ENCODE peak calls at places on chromosome 1, in six cellular contexts. B is kidney; M is adrenal gland; H is breast epithelium; S is CD8-positive, alpha-beta memory T cell; I is hepatocyte. Y is an unnamed sample.
A peak's percentile ranks its signal among the peaks of the same experiment; 100 is the strongest.

GRCh38 chr1:232249335-232249734 is 380.6 kb downstream of the SIPA1L2 start:
- DNase-seq in S (no peak), M (no peak), B (no peak), H (no peak), I (no peak), Y (no peak)

GRCh38 chr1:62335656-62336055 is 16.4 kb upstream of the KANK4 start:
- DNase-seq in H (no peak), M (no peak), S (no peak), I (no peak), B (no peak), Y (no peak)

GRCh38 chr1:18332626-18333025 is 148.1 kb upstream of the KLHDC7A start:
- DNase-seq in M (no peak), B (no peak), S (no peak), H (no peak), I (no peak), Y (no peak)

GRCh38 chr1:218624051-218624450 is 278.9 kb downstream of the TGFB2 start:
- DNase-seq in B (no peak), I (no peak), S (no peak), M (no peak), H (no peak), Y (peak; percentile 16)

GRCh38 chr1:70966018-70966638 is 81.5 kb downstream of the PTGER3 start:
- DNase-seq in I (no peak), H (no peak), S (no peak), M (no peak), B (no peak), Y (peak; percentile 10)

GRCh38 chr1:210185063-210185462 is 47.5 kb upstream of the SERTAD4 start:
- DNase-seq in H (no peak), S (no peak), I (no peak), B (no peak), M (no peak), Y (no peak)

GRCh38 chr1:41670558-41670957 is 186.1 kb upstream of the EDN2 start:
- DNase-seq in M (no peak), H (peak; percentile 9), I (no peak), S (no peak), B (peak; percentile 39), Y (no peak)

GRCh38 chr1:57848406-57848805 is 424.5 kb upstream of the DAB1 start:
- DNase-seq in S (no peak), H (no peak), M (no peak), B (no peak), I (no peak), Y (peak; percentile 17)

GRCh38 chr1:42852608-42852980 is 6.2 kb downstream of the ZNF691 start:
- DNase-seq in H (no peak), I (no peak), B (no peak), S (no peak), M (no peak), Y (no peak)

GRCh38 chr1:54407957-54408700 is 1.9 kb upstream of the SSBP3 start:
- DNase-seq in I (no peak), M (peak; percentile 63), S (no peak), H (no peak), B (no peak), Y (peak; percentile 78)

GRCh38 chr1:175033931-175034330 is 10.7 kb upstream of the MRPS14 start:
- DNase-seq in H (no peak), I (no peak), S (no peak), M (no peak), B (no peak), Y (no peak)

GRCh38 chr1:153639280-153639679 is 5.4 kb downstream of the CHTOP start:
- DNase-seq in I (no peak), M (no peak), B (peak; percentile 15), H (no peak), S (no peak), Y (no peak)

GRCh38 chr1:199182151-199182843 is 543.5 kb downstream of the PTPRC start:
- DNase-seq in B (no peak), M (no peak), I (no peak), H (no peak), S (no peak), Y (peak; percentile 14)

GRCh38 chr1:60942896-60943633 is 139.3 kb upstream of the NFIA start:
- DNase-seq in M (no peak), B (no peak), S (no peak), I (no peak), H (no peak), Y (no peak)

GRCh38 chr1:220274122-220274855 is 2.0 kb upstream of the RAB3GAP2 start:
- DNase-seq in S (no peak), I (no peak), M (no peak), B (no peak), H (no peak), Y (peak; percentile 80)

GRCh38 chr1:226565476-226565875 is 16.9 kb downstream of the STUM start:
- DNase-seq in S (no peak), M (no peak), H (no peak), B (no peak), I (no peak), Y (no peak)

GRCh38 chr1:2777428-2778219 is 23.9 kb downstream of the TTC34 start:
- DNase-seq in S (no peak), B (peak; percentile 45), I (no peak), M (no peak), H (no peak), Y (no peak)

GRCh38 chr1:35324486-35324885 is 56.0 kb downstream of the ZMYM4 start:
- DNase-seq in H (no peak), B (no peak), I (no peak), S (no peak), M (no peak), Y (peak; percentile 49)

DNA sequence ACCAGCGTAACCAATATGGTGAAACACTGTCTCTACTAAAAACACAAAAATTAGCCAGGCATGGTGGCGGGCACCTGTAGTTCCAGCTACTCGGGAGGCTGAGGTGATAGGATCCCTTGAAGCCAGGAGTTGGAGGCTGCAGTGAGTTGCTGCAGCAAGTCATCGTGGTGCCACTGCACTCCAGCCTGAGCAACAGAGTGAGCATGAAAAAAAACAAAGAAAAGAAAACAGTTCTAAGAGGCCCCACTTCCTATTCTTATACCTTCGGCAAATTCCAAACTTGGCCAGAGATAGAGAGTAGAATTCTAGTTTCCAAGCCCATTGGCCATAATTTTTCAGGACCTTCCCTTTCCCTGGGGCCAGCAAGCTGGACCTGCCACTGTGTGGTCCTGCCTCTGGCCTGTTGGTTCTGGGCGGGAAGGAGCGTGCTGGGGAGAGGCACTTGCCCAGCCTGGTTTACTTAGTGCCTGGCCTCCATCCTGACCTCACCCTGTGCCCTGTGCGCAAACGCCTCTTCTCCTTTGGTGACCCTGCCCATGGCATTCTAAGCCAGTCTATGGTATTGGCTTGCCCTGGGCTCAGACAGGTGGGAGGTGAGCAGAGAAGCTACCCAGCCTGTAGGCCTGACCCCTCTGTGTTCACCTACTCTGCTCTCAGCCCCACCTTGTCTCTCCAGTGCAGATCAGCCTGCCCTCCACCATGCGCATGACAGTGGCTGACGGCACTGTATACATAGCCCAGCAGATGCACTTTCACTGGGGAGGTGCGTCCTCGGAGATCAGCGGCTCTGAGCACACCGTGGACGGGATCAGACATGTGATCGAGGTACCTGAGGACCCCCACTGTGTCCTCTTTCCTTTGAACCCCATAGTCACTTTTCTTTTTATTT is 11.0 kb downstream of the CA6 start:
- DNase-seq in S (no peak), M (no peak), B (no peak), H (no peak), I (no peak), Y (no peak)
- H3K4me3 ChIP-seq in S (no peak overlapping the region), M (no peak overlapping the region), B (no peak overlapping the region), H (no peak overlapping the region), I (no peak overlapping the region), Y (no peak overlapping the region)

DNA sequence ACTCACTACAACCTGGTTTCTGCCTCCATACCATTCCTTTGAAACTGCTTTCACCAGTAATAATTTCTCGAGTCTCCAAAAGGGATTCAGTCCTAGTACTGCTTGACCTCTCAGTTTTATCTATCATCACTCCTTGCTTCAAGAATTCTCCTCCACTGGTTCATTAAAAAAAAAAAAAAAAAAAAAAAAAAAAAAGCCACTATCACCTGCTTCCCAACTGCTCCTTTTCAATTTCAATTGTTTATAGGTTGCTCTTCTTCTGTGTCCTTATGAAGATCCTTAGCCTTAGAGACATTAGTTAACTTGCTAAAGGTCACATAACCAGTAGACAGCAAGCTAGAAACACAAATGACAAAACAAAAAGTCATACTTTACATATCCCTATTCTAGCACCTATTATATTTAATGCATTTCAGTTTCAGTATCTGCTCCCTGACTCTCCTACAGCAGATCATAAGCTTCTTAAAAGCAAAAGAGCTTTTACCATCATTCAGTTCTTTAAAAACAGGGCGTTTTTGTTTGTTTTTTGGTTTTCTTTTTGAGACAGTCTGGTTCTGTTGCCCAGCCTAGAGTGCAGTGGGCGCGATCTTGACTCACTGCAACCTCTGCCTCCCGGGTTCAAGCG is 7.1 kb downstream of the NRDC start:
- DNase-seq in S (no peak), I (no peak), H (no peak), B (no peak), M (no peak), Y (no peak)
- H3K4me3 ChIP-seq in S (no peak overlapping the region), I (no peak overlapping the region), H (no peak overlapping the region), B (no peak overlapping the region), M (no peak overlapping the region), Y (no peak overlapping the region)

DNA sequence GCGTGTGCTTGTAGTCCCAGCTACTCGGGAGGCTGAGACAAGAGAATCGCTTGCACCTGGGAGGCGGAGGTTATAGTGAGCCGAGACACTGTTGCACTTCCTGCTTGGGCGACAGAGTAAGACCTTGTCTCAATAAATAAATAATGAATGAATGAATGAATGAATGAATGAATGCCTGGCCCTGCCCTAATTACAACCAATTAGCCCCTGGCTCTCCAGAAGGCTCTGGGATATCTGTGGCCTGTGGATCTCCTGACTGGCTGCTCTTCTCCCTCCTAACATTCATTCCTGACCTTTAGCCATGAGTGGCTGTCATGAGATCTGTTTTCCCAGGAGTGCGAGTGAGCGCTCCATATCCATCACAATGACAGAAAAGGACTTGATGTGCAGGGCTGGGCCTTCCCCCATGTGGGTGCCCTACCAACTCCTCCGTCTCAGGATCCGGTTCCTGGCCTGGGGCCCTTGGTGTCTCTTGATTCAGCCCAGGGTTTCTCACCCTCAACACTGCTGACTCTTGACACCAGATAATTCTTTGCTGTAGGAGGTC is 243.6 kb upstream of the TMEM51 start:
- DNase-seq in M (no peak), H (no peak), B (no peak), I (no peak), S (no peak), Y (no peak)
- H3K4me3 ChIP-seq in M (no peak overlapping the region), H (no peak overlapping the region), B (no peak overlapping the region), I (no peak overlapping the region), S (no peak overlapping the region), Y (no peak overlapping the region)

GRCh38 chr1:15758953-15759661 is 512 bp downstream of the FBLIM1 start:
- DNase-seq in I (peak; percentile 43), H (no peak), B (no peak), M (no peak), S (no peak), Y (no peak)

GRCh38 chr1:15757575-15758401 is 807 bp upstream of the FBLIM1 start:
- DNase-seq in H (no peak), I (peak; percentile 86), M (no peak), B (peak; percentile 93), S (no peak), Y (peak; percentile 45)

GRCh38 chr1:15757016-15757543 is 1.5 kb upstream of the FBLIM1 start:
- DNase-seq in H (no peak), I (no peak), S (no peak), B (no peak), M (no peak), Y (no peak)

GRCh38 chr1:15760520-15761211 is 2.1 kb downstream of the FBLIM1 start:
- DNase-seq in H (no peak), I (peak; percentile 56), S (no peak), B (peak; percentile 95), M (peak; percentile 57), Y (peak; percentile 94)

DNA sequence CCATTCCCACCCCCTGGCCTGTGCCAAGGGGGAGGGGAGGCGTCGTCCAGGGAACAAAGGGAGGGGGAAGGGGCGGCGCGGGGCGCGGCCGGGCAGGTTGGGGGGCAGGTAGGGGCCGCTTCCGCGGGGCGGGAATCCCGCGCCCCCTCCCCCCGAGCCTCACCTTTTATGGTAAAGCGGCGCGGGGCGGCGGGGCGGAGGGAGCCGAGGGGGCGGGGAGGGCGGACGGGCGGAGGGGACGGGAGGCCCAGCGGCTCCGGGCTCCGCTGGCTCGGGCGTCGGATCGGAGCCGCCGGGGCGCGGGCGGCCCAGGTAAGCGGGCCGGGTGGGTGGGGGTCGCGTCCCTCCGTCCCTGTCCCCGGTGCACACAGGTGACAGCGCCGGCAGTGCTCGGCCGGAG is at the start of gene FBLIM1:
- DNase-seq in I (peak; percentile 86), B (no peak), M (no peak), H (no peak), S (no peak), Y (peak; percentile 33)
- H3K4me3 ChIP-seq in I (peak within 1 kb of the TSS; percentile 98), B (peak within 1 kb of the TSS; percentile 43), M (peak within 1 kb of the TSS; percentile 32), H (peak within 1 kb of the TSS; percentile 58), S (no peak within 1 kb of the TSS), Y (peak within 1 kb of the TSS; percentile 72)

Y was measured in fibroblast of pulmonary artery.